ENCODE peak calls at places on chromosome 1, in seven cellular contexts. S is heart left ventricle, I is H1, Q is body of pancreas, X is mesenchymal stem cell, G is prostate gland, K is MM.1S. Y is an unnamed sample. For H3K36me3, the result is how much of the 10 kb centered on the place peaks cover.

GRCh38 chr1:59150537-59151386 is 146.1 kb upstream of the FGGY start:
- DNase-seq in S (peak), I (no peak), Q (peak), X (peak), G (no peak), K (peak), Y (no peak)

GRCh38 chr1:7068552-7068951 is 283.3 kb downstream of the CAMTA1 start:
- DNase-seq in S (no peak), I (no peak), Q (no peak), X (no peak), G (no peak), K (no peak), Y (no peak)

GRCh38 chr1:69410457-69410850 is 157.3 kb upstream of the LRRC7 start:
- DNase-seq in S (no peak), I (no peak), Q (no peak), X (no peak), G (no peak), K (no peak), Y (no peak)

GRCh38 chr1:231166398-231166797 is 4.5 kb downstream of the TRIM67 start:
- DNase-seq in S (no peak), I (no peak), Q (no peak), X (no peak), G (no peak), K (no peak), Y (no peak)

GRCh38 chr1:21307210-21307609 is 16.9 kb upstream of the ECE1 start:
- DNase-seq in S (no peak), I (no peak), Q (no peak), X (peak), G (no peak), K (no peak), Y (no peak)

GRCh38 chr1:53621144-53621543 is 117.8 kb downstream of the GLIS1 start:
- DNase-seq in S (no peak), I (no peak), Q (no peak), X (no peak), G (no peak), K (no peak), Y (no peak)

GRCh38 chr1:226738421-226738994 is 574 bp downstream of the ITPKB start:
- DNase-seq in S (no peak), I (no peak), Q (peak), X (peak), G (no peak), K (peak), Y (no peak)

GRCh38 chr1:32394890-32395415 is 712 bp upstream of the BSDC1 start:
- DNase-seq in S (no peak), I (no peak), Q (no peak), X (no peak), G (no peak), K (no peak), Y (no peak)

GRCh38 chr1:241503444-241503843 is 16.1 kb downstream of the FH start:
- DNase-seq in S (no peak), I (no peak), Q (no peak), X (no peak), G (no peak), K (no peak), Y (no peak)

GRCh38 chr1:155323729-155324040 is 3.0 kb downstream of the RUSC1 start:
- DNase-seq in S (peak), I (peak), Q (peak), X (peak), G (peak), K (peak), Y (peak)

GRCh38 chr1:225191199-225191753 is 236.6 kb downstream of the LBR start:
- DNase-seq in S (no peak), I (no peak), Q (no peak), X (no peak), G (no peak), K (no peak), Y (no peak)

GRCh38 chr1:55702064-55702463 is 486.9 kb upstream of the USP24 start:
- DNase-seq in S (no peak), I (no peak), Q (peak), X (peak), G (no peak), K (peak), Y (no peak)

GRCh38 chr1:53061859-53062714 is at the start of gene PODN:
- DNase-seq in S (no peak), I (no peak), Q (no peak), X (peak), G (no peak), K (no peak), Y (no peak)

GRCh38 chr1:205930698-205931330 is 12.4 kb downstream of the SLC26A9 start:
- DNase-seq in S (no peak), I (no peak), Q (no peak), X (no peak), G (no peak), K (no peak), Y (no peak)

GRCh38 chr1:202069670-202070069 is 53.0 kb upstream of the GPR37L1 start:
- DNase-seq in S (no peak), I (no peak), Q (peak), X (no peak), G (no peak), K (no peak), Y (no peak)

GRCh38 chr1:93347319-93347899 is 1.7 kb downstream of the DR1 start:
- DNase-seq in S (no peak), I (no peak), Q (no peak), X (no peak), G (no peak), K (no peak), Y (no peak)

GRCh38 chr1:36869054-36869453 is 165.3 kb downstream of the GRIK3 start:
- DNase-seq in S (no peak), I (no peak), Q (no peak), X (no peak), G (no peak), K (no peak), Y (no peak)

GRCh38 chr1:224676613-224677012 is 60.5 kb downstream of the CNIH3 start:
- DNase-seq in S (no peak), I (no peak), Q (no peak), X (no peak), G (no peak), K (no peak), Y (no peak)

GRCh38 chr1:48889615-48890014 is 112.9 kb upstream of the BEND5 start:
- DNase-seq in S (no peak), I (no peak), Q (no peak), X (no peak), G (no peak), K (no peak), Y (no peak)

GRCh38 chr1:201617157-201617556 is 78.2 kb downstream of the NAV1 start:
- DNase-seq in S (no peak), I (no peak), Q (no peak), X (no peak), G (no peak), K (no peak), Y (no peak)

GRCh38 chr1:33349081-33349759 is 28.3 kb upstream of the A3GALT2 start:
- DNase-seq in S (no peak), I (no peak), Q (peak), X (no peak), G (peak), K (peak), Y (peak)

GRCh38 chr1:12734651-12735050 is 11.3 kb upstream of the CFAP107 start:
- DNase-seq in S (no peak), I (no peak), Q (no peak), X (no peak), G (no peak), K (no peak), Y (no peak)

GRCh38 chr1:37704966-37705365 is 12.7 kb downstream of the CDCA8 start:
- DNase-seq in S (no peak), I (no peak), Q (no peak), X (no peak), G (no peak), K (no peak), Y (no peak)

GRCh38 chr1:160567858-160568682 is 11.2 kb downstream of the CD84 start:
- DNase-seq in S (no peak), I (no peak), Q (no peak), X (no peak), G (no peak), K (no peak), Y (peak)

GRCh38 chr1:9152535-9152934 is 23.6 kb upstream of the GPR157 start:
- DNase-seq in S (no peak), I (no peak), Q (no peak), X (no peak), G (no peak), K (no peak), Y (no peak)

GRCh38 chr1:87539147-87539546 is 210.5 kb downstream of the LMO4 start:
- DNase-seq in S (no peak), I (no peak), Q (no peak), X (no peak), G (no peak), K (no peak), Y (no peak)

GRCh38 chr1:43509740-43510375 is 20.8 kb upstream of the PTPRF start:
- DNase-seq in S (no peak), I (no peak), Q (no peak), X (no peak), G (no peak), K (peak), Y (no peak)

GRCh38 chr1:5651964-5652751 is 340.1 kb downstream of the NPHP4 start:
- DNase-seq in S (no peak), I (no peak), Q (no peak), X (no peak), G (peak), K (no peak), Y (no peak)

GRCh38 chr1:31633117-31633516 is 11.6 kb downstream of the PEF1 start:
- DNase-seq in S (no peak), I (no peak), Q (no peak), X (no peak), G (no peak), K (no peak), Y (no peak)

GRCh38 chr1:26788836-26789611 is 1.3 kb downstream of the PIGV start:
- DNase-seq in S (peak), I (no peak), Q (peak), X (peak), G (peak), K (peak), Y (peak)

DNA sequence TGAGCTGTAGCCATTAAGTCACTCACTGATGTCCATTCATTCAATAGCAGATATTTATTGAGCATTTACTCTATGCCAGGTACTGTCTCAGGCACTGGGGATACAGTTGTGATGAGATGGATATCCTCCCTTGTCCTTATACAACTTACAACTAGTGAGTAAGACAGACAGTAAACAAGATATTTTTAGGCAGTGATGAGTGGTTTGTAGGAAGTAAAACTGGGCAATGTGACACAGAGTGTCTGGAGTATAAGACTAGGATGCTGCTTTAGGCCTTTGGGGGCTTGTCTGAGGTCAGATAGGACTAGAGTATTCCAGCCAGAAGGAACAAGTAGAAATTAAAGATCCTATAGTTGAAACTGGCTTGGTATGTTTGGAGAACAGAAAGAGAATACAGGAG is 41.4 kb downstream of the NOS1AP start:
- DNase-seq in S (no peak), I (no peak), Q (no peak), X (no peak), G (no peak), K (no peak), Y (no peak)
- H3K4me3 ChIP-seq in S (no peak), I (no peak), Q (no peak), X (no peak), G (no peak), K (no peak), Y (no peak)

GRCh38 chr1:163054056-163054706 is 15.0 kb upstream of the RGS4 start:
- DNase-seq in S (no peak), I (no peak), Q (no peak), X (no peak), G (no peak), K (no peak), Y (no peak)

GRCh38 chr1:163055531-163055930 is 13.6 kb upstream of the RGS4 start:
- DNase-seq in S (no peak), I (no peak), Q (no peak), X (no peak), G (no peak), K (no peak), Y (no peak)

GRCh38 chr1:163050496-163050895 is 18.7 kb upstream of the RGS4 start:
- DNase-seq in S (no peak), I (no peak), Q (no peak), X (no peak), G (no peak), K (no peak), Y (no peak)

GRCh38 chr1:163056832-163057231 is 12.3 kb upstream of the RGS4 start:
- DNase-seq in S (no peak), I (no peak), Q (no peak), X (peak), G (no peak), K (no peak), Y (no peak)

GRCh38 chr1:163055005-163055404 is 14.2 kb upstream of the RGS4 start:
- DNase-seq in S (no peak), I (no peak), Q (no peak), X (no peak), G (no peak), K (no peak), Y (no peak)
- H3K36me3 ChIP-seq in S (under half), I (under half), Q (under half), X (under half), G (under half), K (under half), Y (under half)

GRCh38 chr1:100400332-100400933 is 48.1 kb downstream of the CDC14A start:
- DNase-seq in S (peak), I (peak), Q (no peak), X (peak), G (peak), K (peak), Y (peak)
- H3K4me3 ChIP-seq in S (no peak), I (no peak), Q (no peak), X (no peak), G (no peak), K (no peak), Y (no peak)

GRCh38 chr1:1880617-1881312 is 10.1 kb downstream of the GNB1 start:
- DNase-seq in S (peak), I (no peak), Q (no peak), X (no peak), G (no peak), K (no peak), Y (no peak)
- H3K36me3 ChIP-seq in S (under half), I (under half), Q (under half), X (under half), G (under half), K (under half), Y (under half)

GRCh38 chr1:211133841-211134669 is at the start of gene KCNH1:
- DNase-seq in S (peak), I (peak), Q (peak), X (peak), G (peak), K (peak), Y (peak)
- H3K4me3 ChIP-seq in S (peak), I (peak), Q (no peak), X (peak), G (peak), K (peak), Y (peak)

GRCh38 chr1:88799433-88799832 is 91.9 kb downstream of the GTF2B start:
- DNase-seq in S (no peak), I (no peak), Q (no peak), X (no peak), G (no peak), K (no peak), Y (no peak)
- H3K36me3 ChIP-seq in S (under half), I (under half), Q (under half), X (half or more), G (under half), K (under half), Y (under half)

DNA sequence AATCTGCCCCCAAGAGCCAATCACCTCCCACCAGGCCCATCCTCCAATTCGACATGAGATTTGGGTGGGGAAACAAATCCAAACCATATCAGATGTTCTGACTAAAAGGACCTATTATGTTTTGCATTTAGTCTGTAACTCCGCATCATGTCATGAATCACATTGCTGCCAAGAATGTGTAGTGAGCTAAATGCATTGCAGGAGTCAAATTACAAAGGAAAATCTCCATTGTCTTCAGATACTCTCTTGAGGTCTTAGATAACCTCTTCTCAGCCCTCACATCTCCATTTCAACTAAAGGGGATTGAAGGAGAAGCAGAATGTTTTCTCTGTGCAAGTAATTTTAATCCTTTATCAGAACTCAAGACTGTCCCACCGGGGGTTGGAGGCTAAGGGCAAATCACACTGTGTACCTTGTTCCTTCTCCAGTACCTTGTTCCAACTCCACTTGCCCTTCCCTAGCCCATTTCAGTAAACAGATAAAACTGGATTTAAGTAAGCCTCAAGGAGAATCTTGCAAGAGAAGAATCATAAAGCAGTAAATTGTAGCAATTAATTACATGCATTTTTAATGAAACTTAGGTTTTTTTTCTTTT is 34.1 kb downstream of the EXTL2 start:
- DNase-seq in S (no peak), I (no peak), Q (no peak), X (no peak), G (no peak), K (no peak), Y (no peak)
- H3K4me3 ChIP-seq in S (no peak), I (no peak), Q (no peak), X (no peak), G (no peak), K (no peak), Y (no peak)

Y was measured in effector memory CD4-positive, alpha-beta T cell.